ENCODE peak calls at places on chromosomes 1 and 21, in four cellular contexts. H, T, U and B are unnamed samples.
A peak's percentile ranks its signal among the peaks of the same experiment; 100 is the strongest.

GRCh38 chr1:43872280-43872679 is 61.3 kb upstream of the ARTN start:
- DNase-seq in T (no peak), H (no peak), U (no peak), B (no peak)

GRCh38 chr1:36100376-36100775 is 11.7 kb downstream of the ADPRS start:
- DNase-seq in H (peak; percentile 37), U (no peak), T (no peak), B (no peak)

GRCh38 chr1:212557739-212558664 is 50.6 kb upstream of the ATF3 start:
- DNase-seq in U (no peak), H (peak; percentile 33), T (peak; percentile 49), B (no peak)

GRCh38 chr1:108877858-108878257 is 1.1 kb downstream of the GPSM2 start:
- DNase-seq in T (peak; percentile 50), U (no peak), H (peak; percentile 39), B (no peak)

GRCh38 chr1:3283849-3284248 is 170.6 kb upstream of the ARHGEF16 start:
- DNase-seq in H (peak; percentile 17), U (no peak), T (peak; percentile 4), B (no peak)

GRCh38 chr1:111948209-111949131 is 41.0 kb downstream of the KCND3 start:
- DNase-seq in T (no peak), U (no peak), H (peak; percentile 4), B (no peak)

GRCh38 chr1:23854568-23854967 is 13.5 kb downstream of the FUCA1 start:
- DNase-seq in U (no peak), H (peak; percentile 21), T (no peak), B (no peak)

GRCh38 chr1:24898152-24898908 is 31.7 kb downstream of the RUNX3 start:
- DNase-seq in H (peak; percentile 42), U (no peak), T (peak; percentile 16), B (no peak)

GRCh38 chr1:65330822-65331221 is 21.5 kb downstream of the DNAJC6 start:
- DNase-seq in T (no peak), U (no peak), H (no peak), B (no peak)

GRCh38 chr1:108570128-108570527 is 10.2 kb downstream of the EEIG2 start:
- DNase-seq in T (no peak), U (no peak), H (no peak), B (no peak)

GRCh38 chr1:19445417-19446342 is 39.7 kb downstream of the CAPZB start:
- DNase-seq in H (peak; percentile 52), T (no peak), U (no peak), B (no peak)

GRCh38 chr1:94803517-94804441 is 16.4 kb upstream of the SLC44A3 start:
- DNase-seq in H (peak; percentile 16), U (no peak), T (peak; percentile 52), B (no peak)

GRCh38 chr1:181479137-181479745 is 4.1 kb upstream of the CACNA1E start:
- DNase-seq in U (peak; percentile 27), T (peak; percentile 72), H (peak; percentile 76), B (peak; percentile 33)

GRCh38 chr1:211859405-211859804 is 28.8 kb upstream of the LPGAT1 start:
- DNase-seq in U (no peak), T (no peak), H (no peak), B (no peak)

GRCh38 chr1:22808846-22809501 is 98.3 kb downstream of the EPHB2 start:
- DNase-seq in H (peak; percentile 90), T (peak; percentile 93), U (peak; percentile 37), B (no peak)

GRCh38 chr21:45598109-45598508 is 45.4 kb upstream of the PCBP3 start:
- DNase-seq in H (no peak), T (no peak), U (no peak), B (no peak)

GRCh38 chr1:158283965-158284364 is 5.8 kb upstream of the CD1C start:
- DNase-seq in T (no peak), H (no peak), U (no peak), B (peak; percentile 44)

GRCh38 chr1:239987103-239987745 is 104.5 kb upstream of the FMN2 start:
- DNase-seq in T (peak; percentile 70), U (peak; percentile 10), H (peak; percentile 72), B (no peak)

GRCh38 chr1:166671627-166672026 is 167.6 kb upstream of the POGK start:
- DNase-seq in H (no peak), U (no peak), T (no peak), B (no peak)

DNA sequence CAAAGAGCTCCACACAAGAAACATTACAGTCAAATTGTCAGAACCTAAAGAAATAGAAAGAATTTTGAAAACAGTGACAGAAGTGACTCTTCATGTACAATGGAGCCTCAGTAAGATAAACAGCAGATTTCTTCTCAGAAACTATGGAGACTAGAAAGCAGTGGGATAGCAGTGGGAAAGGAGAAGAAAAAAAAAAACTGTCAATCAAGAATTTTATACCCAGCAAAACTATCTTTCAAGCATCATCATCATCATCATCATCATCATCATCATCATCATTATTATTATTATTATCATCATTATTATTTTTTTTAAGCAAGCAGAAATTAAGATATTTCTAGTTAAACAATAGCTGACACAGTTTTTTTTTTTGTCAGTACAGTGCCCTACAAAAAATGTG is 24.2 kb downstream of the CEP170 start:
- DNase-seq in U (no peak), T (peak; percentile 57), H (peak; percentile 52), B (no peak)
- TF ChIP-seq CTCF in U (no peak), T (no peak), H (no peak), B (no peak)

GRCh38 chr21:41768371-41769042 is 1.7 kb upstream of the RIPK4 start:
- DNase-seq in U (peak; percentile 27), T (peak; percentile 43), H (peak; percentile 49), B (no peak)
- H3K4me3 ChIP-seq in U (peak overlapping the region; percentile 28), T (peak overlapping the region; percentile 56), H (peak overlapping the region; percentile 41), B (peak overlapping the region; percentile 90)

GRCh38 chr1:186722711-186723309 is 42.6 kb upstream of the PTGS2 start:
- DNase-seq in U (peak; percentile 11), H (peak; percentile 70), T (peak; percentile 58), B (peak; percentile 4)
- TF ChIP-seq CTCF in U (peak; percentile 70), H (peak; percentile 62), T (peak; percentile 72), B (peak; percentile 72)

DNA sequence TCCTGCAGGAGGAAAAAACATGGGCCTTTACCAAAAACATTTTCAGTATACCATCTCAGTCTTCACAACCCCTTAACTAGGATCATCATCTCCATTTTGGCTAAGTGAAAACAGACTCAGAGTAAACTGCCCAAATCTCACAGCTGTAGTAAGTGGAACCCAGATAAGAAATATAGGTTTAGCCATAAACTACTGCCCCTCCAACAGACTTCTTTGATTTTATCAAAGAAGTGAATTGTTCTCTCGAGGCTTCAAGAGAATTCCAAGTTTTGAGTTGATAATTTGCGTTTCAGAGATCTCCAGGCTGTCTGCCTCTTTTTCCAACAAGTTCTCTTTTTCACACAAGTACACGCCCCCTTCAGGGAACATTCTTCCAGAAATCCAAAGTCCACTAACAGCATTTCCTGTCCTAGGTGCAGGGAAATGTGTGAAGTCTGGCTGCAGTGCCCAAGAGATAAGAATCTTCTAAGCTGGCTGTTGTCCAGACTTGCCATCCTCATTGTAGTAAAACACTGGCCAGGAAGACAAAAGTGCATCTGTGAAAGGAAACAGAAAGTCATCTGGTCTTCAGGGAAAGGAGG is 30.8 kb downstream of the RNF19B start:
- DNase-seq in H (peak; percentile 59), T (peak; percentile 18), U (no peak), B (no peak)
- H3K4me3 ChIP-seq in H (no peak overlapping the region), T (no peak overlapping the region), U (no peak overlapping the region), B (no peak overlapping the region)